ENCODE peak calls at places on chromosomes 5 and 9, in six cellular contexts. S is islet precursor cell; T is stimulated activated CD4-positive, alpha-beta T cell treated with anti-CD3 and anti-CD28 coated beads, Interleukin-12 subunit alpha, Interleukin-12 subunit beta, amount 100 ng/mL, for 24 hours; Z is NCI-H1048; M is effector memory CD4-positive, alpha-beta T cell; V is AML-193. Q is an unnamed sample.

GRCh38 chr5:53874409-53874808 is 314.0 kb downstream of the NDUFS4 start:
- DNase-seq in S (no peak), T (no peak), M (no peak), V (no peak), Z (no peak), Q (no peak)

GRCh38 chr5:79436821-79437220 is 77.1 kb downstream of the HOMER1 start:
- DNase-seq in T (no peak), Z (no peak), M (no peak), S (no peak), V (no peak), Q (no peak)

GRCh38 chr9:38689678-38690077 is 30.3 kb downstream of the FAM240B start:
- DNase-seq in S (peak), V (no peak), Z (no peak), T (no peak), M (no peak), Q (no peak)

GRCh38 chr5:79983618-79984017 is 7.4 kb downstream of the MTX3 start:
- DNase-seq in V (no peak), S (no peak), Z (no peak), T (no peak), M (no peak), Q (no peak)

GRCh38 chr9:33101104-33101951 is 24.9 kb upstream of the SMU1 start:
- DNase-seq in V (no peak), T (no peak), M (no peak), S (no peak), Z (no peak), Q (no peak)

GRCh38 chr5:99590806-99591205 is 662.0 kb upstream of the CHD1 start:
- DNase-seq in V (no peak), S (no peak), Z (no peak), T (no peak), M (no peak), Q (no peak)

GRCh38 chr5:57650360-57651069 is 167.9 kb upstream of the ACTBL2 start:
- DNase-seq in Z (no peak), M (no peak), T (no peak), V (peak), S (peak), Q (no peak)

GRCh38 chr5:93677344-93678021 is 63.9 kb downstream of the POU5F2 start:
- DNase-seq in Z (no peak), T (no peak), M (no peak), V (no peak), S (peak), Q (no peak)

GRCh38 chr9:38733503-38733902 is 13.6 kb upstream of the FAM240B start:
- DNase-seq in T (no peak), Z (no peak), V (no peak), M (no peak), S (no peak), Q (no peak)

GRCh38 chr9:16213781-16214515 is 656.5 kb downstream of the BNC2 start:
- DNase-seq in T (no peak), V (no peak), M (no peak), Z (no peak), S (no peak), Q (no peak)

GRCh38 chr5:126816649-126817048 is 39.7 kb downstream of the LMNB1 start:
- DNase-seq in T (no peak), S (no peak), Z (no peak), V (no peak), M (no peak), Q (no peak)

GRCh38 chr5:164934561-164934960 is 1429.1 kb downstream of the MAT2B start:
- DNase-seq in S (peak), T (no peak), M (no peak), Z (no peak), V (no peak), Q (no peak)

GRCh38 chr9:97873877-97874276 is 20.9 kb downstream of the FOXE1 start:
- DNase-seq in S (peak), Z (no peak), T (no peak), M (no peak), V (no peak), Q (no peak)

GRCh38 chr5:11177993-11178711 is 417.1 kb upstream of the DAP start:
- DNase-seq in Z (no peak), M (no peak), T (no peak), S (no peak), V (no peak), Q (no peak)

GRCh38 chr5:143775258-143775657 is 36.7 kb upstream of the HMHB1 start:
- DNase-seq in T (no peak), Z (no peak), M (no peak), S (no peak), V (peak), Q (no peak)

GRCh38 chr9:126752376-126752775 is 52.5 kb upstream of the ZBTB43 start:
- DNase-seq in S (no peak), T (no peak), Z (no peak), M (no peak), V (no peak), Q (no peak)

GRCh38 chr5:92580814-92581213 is 1000.2 kb downstream of the NR2F1-AS1 start:
- DNase-seq in V (no peak), T (no peak), M (no peak), S (no peak), Z (no peak), Q (no peak)

GRCh38 chr9:92342825-92343488 is 17.2 kb downstream of the CENPP start:
- DNase-seq in T (no peak), Z (no peak), S (no peak), M (no peak), V (peak), Q (no peak)

GRCh38 chr5:62578540-62578939 is at the start of gene LRRC70:
- DNase-seq in T (no peak), M (peak), S (no peak), Z (no peak), V (peak), Q (no peak)

GRCh38 chr9:3880851-3881250 is 355.1 kb upstream of the RFX3 start:
- DNase-seq in S (no peak), V (no peak), M (no peak), Z (no peak), T (no peak), Q (no peak)

GRCh38 chr9:34170252-34170915 is 8.5 kb upstream of the UBAP1 start:
- DNase-seq in T (no peak), M (no peak), Z (no peak), V (no peak), S (no peak), Q (no peak)

GRCh38 chr5:11941566-11941965 is 37.3 kb upstream of the CTNND2 start:
- DNase-seq in S (no peak), Z (no peak), V (no peak), T (no peak), M (no peak), Q (no peak)

GRCh38 chr5:57576317-57576716 is 93.7 kb upstream of the ACTBL2 start:
- DNase-seq in Z (no peak), V (no peak), S (no peak), M (no peak), T (no peak), Q (no peak)

GRCh38 chr9:27784999-27785713 is 211.9 kb upstream of the C9orf72 start:
- DNase-seq in Z (no peak), M (no peak), S (no peak), T (peak), V (no peak), Q (no peak)

GRCh38 chr9:129887210-129888084 is 52.2 kb downstream of the USP20 start:
- DNase-seq in S (peak), T (no peak), Z (no peak), V (peak), M (peak), Q (no peak)

GRCh38 chr5:38663276-38663675 is 106.8 kb upstream of the LIFR start:
- DNase-seq in T (no peak), V (no peak), Z (no peak), S (no peak), M (no peak), Q (no peak)

GRCh38 chr5:72141440-72142271 is 34.4 kb downstream of the MAP1B start:
- DNase-seq in T (no peak), V (no peak), Z (no peak), M (no peak), S (no peak), Q (no peak)

GRCh38 chr9:89884356-89885083 is 279.7 kb downstream of the GADD45G start:
- DNase-seq in S (peak), M (no peak), V (no peak), Z (no peak), T (no peak), Q (no peak)

GRCh38 chr9:78676623-78677022 is 379.7 kb downstream of the PSAT1 start:
- DNase-seq in V (no peak), S (no peak), Z (no peak), T (no peak), M (no peak), Q (no peak)

Q was measured in esophagus squamous epithelium.